ENCODE peak calls at places on chromosomes 1 and 21, in five cellular contexts. Z is A549, D is GM12878, K is K562, L is HepG2. F is an unnamed sample.

GRCh38 chr1:30371179-30371788 is 352.1 kb downstream of the MATN1 start:
- DNase-seq in Z (no peak), D (no peak), K (no peak), L (no peak), F (no peak)

GRCh38 chr1:243434594-243434993 is 178.8 kb downstream of the SDCCAG8 start:
- DNase-seq in Z (no peak), D (no peak), K (no peak), L (no peak), F (no peak)

GRCh38 chr1:239112092-239112491 is 274.3 kb upstream of the CHRM3 start:
- DNase-seq in Z (no peak), D (no peak), K (no peak), L (no peak), F (no peak)

GRCh38 chr21:42343963-42344510 is 6.8 kb downstream of the TFF2 start:
- DNase-seq in Z (no peak), D (no peak), K (no peak), L (no peak), F (no peak)

GRCh38 chr1:76239470-76239918 is 164.9 kb downstream of the ST6GALNAC3 start:
- DNase-seq in Z (no peak), D (no peak), K (no peak), L (no peak), F (no peak)

GRCh38 chr1:155978973-155979429 is 654 bp upstream of the ARHGEF2 start:
- DNase-seq in Z (no peak), D (no peak), K (peak; percentile 60), L (no peak), F (no peak)

GRCh38 chr1:212450331-212450881 is 17.7 kb downstream of the NENF start:
- DNase-seq in Z (no peak), D (no peak), K (no peak), L (no peak), F (no peak)

GRCh38 chr1:219347843-219348475 is 174.3 kb downstream of the LYPLAL1 start:
- DNase-seq in Z (no peak), D (no peak), K (no peak), L (no peak), F (no peak)

GRCh38 chr1:5927506-5928370 is 64.5 kb downstream of the NPHP4 start:
- DNase-seq in Z (no peak), D (no peak), K (no peak), L (no peak), F (no peak)

GRCh38 chr1:182845379-182845778 is 6.2 kb downstream of the DHX9 start:
- DNase-seq in Z (no peak), D (no peak), K (no peak), L (no peak), F (no peak)

GRCh38 chr1:60612790-60613189 is 469.6 kb upstream of the NFIA start:
- DNase-seq in Z (no peak), D (no peak), K (no peak), L (no peak), F (peak; percentile 26)

GRCh38 chr1:1543706-1544099 is 3.3 kb upstream of the TMEM240 start:
- DNase-seq in Z (no peak), D (no peak), K (no peak), L (no peak), F (no peak)

GRCh38 chr1:218164111-218164929 is 120.8 kb upstream of the RRP15 start:
- DNase-seq in Z (peak; percentile 13), D (no peak), K (no peak), L (peak; percentile 18), F (peak; percentile 29)

GRCh38 chr1:42943166-42943565 is 15.5 kb downstream of the SLC2A1 start:
- DNase-seq in Z (no peak), D (no peak), K (no peak), L (no peak), F (no peak)

GRCh38 chr21:37531402-37532042 is 164.9 kb downstream of the DYRK1A start:
- DNase-seq in Z (no peak), D (no peak), K (no peak), L (no peak), F (no peak)

GRCh38 chr1:184494929-184495328 is 108.1 kb downstream of the C1orf21 start:
- DNase-seq in Z (no peak), D (peak; percentile 60), K (no peak), L (no peak), F (no peak)

GRCh38 chr1:99858285-99858684 is 8.1 kb downstream of the AGL start:
- DNase-seq in Z (no peak), D (no peak), K (no peak), L (no peak), F (no peak)

GRCh38 chr21:33402011-33402979 is 918 bp upstream of the IFNGR2 start:
- DNase-seq in Z (peak; percentile 43), D (no peak), K (no peak), L (no peak), F (peak; percentile 53)

GRCh38 chr1:237953238-237953637 is 62.5 kb upstream of the ZP4 start:
- DNase-seq in Z (no peak), D (no peak), K (no peak), L (no peak), F (no peak)

GRCh38 chr1:26378088-26378878 is 5.7 kb upstream of the ZNF683 start:
- DNase-seq in Z (peak; percentile 64), D (peak; percentile 73), K (peak; percentile 99), L (no peak), F (peak; percentile 53)

GRCh38 chr1:199948587-199949280 is 78.8 kb upstream of the NR5A2 start:
- DNase-seq in Z (no peak), D (no peak), K (no peak), L (no peak), F (peak; percentile 31)

GRCh38 chr1:164631751-164632150 is 72.8 kb downstream of the PBX1 start:
- DNase-seq in Z (no peak), D (no peak), K (no peak), L (no peak), F (no peak)

GRCh38 chr21:31198575-31198974 is 145.5 kb downstream of the TIAM1 start:
- DNase-seq in Z (peak; percentile 13), D (no peak), K (peak; percentile 46), L (peak; percentile 30), F (peak; percentile 49)

GRCh38 chr1:216665381-216665780 is 57.8 kb downstream of the ESRRG start:
- DNase-seq in Z (no peak), D (no peak), K (no peak), L (no peak), F (no peak)

GRCh38 chr1:243970077-243970476 is 81.0 kb upstream of the ZBTB18 start:
- DNase-seq in Z (no peak), D (no peak), K (no peak), L (no peak), F (peak; percentile 23)

GRCh38 chr1:192633533-192634258 is 2.3 kb upstream of the RGS13 start:
- DNase-seq in Z (no peak), D (no peak), K (no peak), L (no peak), F (no peak)

DNA sequence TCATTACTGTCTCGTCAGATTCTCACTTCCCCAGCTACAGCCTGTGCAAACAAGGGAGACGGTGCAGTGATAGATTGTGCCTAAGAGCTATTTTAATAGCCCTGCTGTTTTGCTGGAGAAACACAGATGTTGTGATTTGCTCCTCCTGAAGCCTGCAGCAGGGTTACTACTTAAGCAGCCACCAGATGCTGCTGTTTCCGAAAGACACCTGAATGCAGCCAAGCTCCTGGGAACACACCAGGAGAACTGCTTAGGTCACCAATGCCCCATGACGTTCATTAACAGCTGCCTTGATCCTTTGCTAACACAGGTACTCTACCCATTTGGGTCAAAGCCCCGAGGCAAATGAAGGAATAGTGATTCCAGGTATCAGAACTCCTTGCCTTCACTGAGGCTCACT is 411.8 kb upstream of the DAB1 start:
- DNase-seq in Z (no peak), D (no peak), K (no peak), L (no peak), F (no peak)
- H3K9me3 ChIP-seq in Z (no peaks in the 10 kb centered on the region), D (no peaks in the 10 kb centered on the region), K (no peaks in the 10 kb centered on the region), L (peaks cover 12% of the 10 kb centered on the region), F (peaks cover 2% of the 10 kb centered on the region)

GRCh38 chr1:171506525-171507304 is 21.4 kb downstream of the PRRC2C start:
- DNase-seq in Z (no peak), D (no peak), K (no peak), L (peak; percentile 20), F (peak; percentile 41)

GRCh38 chr1:171501305-171502021 is 16.1 kb downstream of the PRRC2C start:
- DNase-seq in Z (no peak), D (no peak), K (no peak), L (no peak), F (no peak)

GRCh38 chr1:171509191-171509590 is 23.9 kb downstream of the PRRC2C start:
- DNase-seq in Z (no peak), D (no peak), K (no peak), L (no peak), F (no peak)

DNA sequence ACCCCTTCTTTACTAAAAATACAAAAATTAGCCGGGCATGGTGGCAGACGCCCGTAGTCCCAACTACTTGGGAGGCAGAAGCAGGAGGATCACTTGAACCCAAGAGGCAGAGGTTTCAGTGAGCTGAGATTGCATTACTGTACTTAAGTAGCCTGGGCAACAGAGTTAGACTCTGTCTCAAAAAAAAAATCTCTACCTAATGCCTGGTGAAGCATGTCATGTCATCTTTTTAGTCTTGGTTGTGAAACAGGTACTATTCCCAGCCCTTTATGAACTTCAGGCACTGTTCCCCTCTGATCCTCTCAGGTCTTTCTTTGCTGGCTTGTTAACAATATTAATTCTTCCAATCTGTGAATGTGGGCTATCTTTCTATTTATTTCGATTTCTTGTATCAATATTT is 22.1 kb downstream of the PRRC2C start:
- DNase-seq in Z (no peak), D (no peak), K (no peak), L (no peak), F (no peak)
- TF ChIP-seq MYC in Z (no peak), D (no peak), K (no peak), L (no peak), F (no peak)

GRCh38 chr1:2814511-2815075 is 13.1 kb upstream of the TTC34 start:
- DNase-seq in Z (no peak), D (no peak), K (no peak), L (no peak), F (no peak)
- H3K9me3 ChIP-seq in Z (no peaks in the 10 kb centered on the region), D (no peaks in the 10 kb centered on the region), K (no peaks in the 10 kb centered on the region), L (no peaks in the 10 kb centered on the region), F (no peaks in the 10 kb centered on the region)

DNA sequence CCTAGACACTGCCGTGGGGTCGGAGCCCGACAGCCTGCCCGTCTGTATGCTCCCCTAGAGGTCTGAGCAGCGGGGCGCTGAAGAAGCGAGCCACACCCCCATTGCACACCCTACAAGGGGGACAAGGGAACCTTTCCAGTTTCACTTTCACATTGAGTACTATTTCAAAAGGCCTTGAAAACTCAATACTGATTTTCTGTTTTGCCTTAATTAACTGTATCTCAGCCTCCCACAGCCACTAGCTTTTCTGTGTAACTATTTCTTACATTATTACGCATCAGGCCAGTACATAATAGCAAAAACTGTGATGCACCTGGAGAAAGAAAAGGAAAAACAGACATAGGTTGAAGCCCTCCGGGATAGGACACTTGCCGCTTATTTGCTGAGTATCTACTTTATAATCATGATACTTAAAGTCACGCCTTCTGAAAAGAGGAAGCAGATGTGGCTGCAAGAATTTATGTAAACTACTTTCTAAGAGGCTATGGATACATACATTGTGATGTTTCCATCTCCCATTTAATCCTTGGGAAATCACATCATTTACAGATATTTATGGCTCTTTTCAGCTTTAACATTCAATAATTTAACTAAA is 1719.5 kb downstream of the MRPL39 start:
- DNase-seq in Z (no peak), D (no peak), K (no peak), L (no peak), F (no peak)
- TF ChIP-seq MYC in Z (no peak), D (no peak), K (no peak), L (no peak), F (no peak)